ENCODE peak calls at places on chromosomes 7 and 10, in seven cellular contexts. O is psoas muscle; K is CD4-positive, alpha-beta memory T cell; P is hepatocyte; G is cardiac muscle cell; B is effector memory CD4-positive, alpha-beta T cell; X is OCI-LY7. R is an unnamed sample.

GRCh38 chr7:6165075-6165474 is 107.3 kb downstream of the CYTH3 start:
- DNase-seq in X (no peak), B (no peak), O (no peak), K (no peak), P (no peak), G (no peak), R (no peak)

GRCh38 chr10:7408003-7408493 is 2.8 kb downstream of the SFMBT2 start:
- DNase-seq in K (peak; percentile 43), O (peak; percentile 64), P (peak; percentile 41), G (peak; percentile 62), X (no peak), B (no peak), R (no peak)

GRCh38 chr10:80506189-80506575 is 31.5 kb upstream of the SH2D4B start:
- DNase-seq in G (no peak), O (no peak), K (no peak), P (peak; percentile 73), B (no peak), X (no peak), R (peak; percentile 82)

GRCh38 chr7:66043681-66044497 is 31.7 kb upstream of the ASL start:
- DNase-seq in O (peak; percentile 50), X (no peak), P (peak; percentile 69), G (peak; percentile 39), K (peak; percentile 3), B (no peak), R (no peak)

GRCh38 chr7:103683348-103683747 is 237.3 kb upstream of the SLC26A5 start:
- DNase-seq in X (no peak), K (no peak), B (no peak), G (no peak), O (no peak), P (no peak), R (no peak)

GRCh38 chr7:28018446-28018845 is 162.1 kb downstream of the JAZF1 start:
- DNase-seq in X (no peak), B (no peak), G (no peak), K (no peak), O (no peak), P (no peak), R (no peak)

GRCh38 chr7:151018421-151019129 is 5.7 kb downstream of the ATG9B start:
- DNase-seq in K (peak; percentile 62), O (no peak), G (peak; percentile 30), B (no peak), P (peak; percentile 68), X (no peak), R (no peak)

GRCh38 chr10:129646921-129647320 is 179.9 kb downstream of the MGMT start:
- DNase-seq in O (no peak), P (no peak), G (no peak), B (no peak), X (no peak), K (no peak), R (no peak)

GRCh38 chr7:133795061-133795460 is 332.1 kb upstream of the LRGUK start:
- DNase-seq in G (no peak), K (no peak), B (no peak), O (no peak), X (no peak), P (no peak), R (no peak)

GRCh38 chr7:69813637-69814240 is 215.5 kb downstream of the AUTS2 start:
- DNase-seq in B (no peak), K (no peak), G (no peak), P (no peak), O (no peak), X (no peak), R (no peak)

GRCh38 chr7:4144801-4145470 is 537.2 kb upstream of the FOXK1 start:
- DNase-seq in G (peak; percentile 3), B (no peak), X (no peak), K (no peak), O (peak; percentile 49), P (peak; percentile 78), R (no peak)

GRCh38 chr10:3136336-3136735 is 36.2 kb downstream of the PITRM1 start:
- DNase-seq in X (no peak), B (no peak), K (no peak), O (peak; percentile 76), P (no peak), G (peak; percentile 76), R (no peak)

GRCh38 chr7:34939175-34939574 is 98.1 kb downstream of the DPY19L1 start:
- DNase-seq in B (no peak), G (peak; percentile 92), O (no peak), X (no peak), P (peak; percentile 29), K (no peak), R (no peak)

GRCh38 chr10:86087716-86088115 is 278.9 kb downstream of the GRID1 start:
- DNase-seq in X (no peak), G (no peak), B (no peak), O (no peak), P (no peak), K (no peak), R (no peak)

GRCh38 chr10:61404771-61405170 is 48.4 kb downstream of the TMEM26 start:
- DNase-seq in P (no peak), G (peak; percentile 29), B (no peak), K (no peak), X (no peak), O (no peak), R (no peak)

GRCh38 chr10:50415292-50415691 is 164.0 kb upstream of the ASAH2 start:
- DNase-seq in P (no peak), G (no peak), X (no peak), B (no peak), O (no peak), K (no peak), R (no peak)

GRCh38 chr10:124446830-124447740 is 2.8 kb downstream of the NKX1-2 start:
- DNase-seq in G (no peak), P (no peak), O (no peak), B (no peak), K (no peak), X (no peak), R (no peak)

GRCh38 chr10:124450010-124450782 is at the start of gene NKX1-2:
- DNase-seq in G (no peak), P (peak; percentile 46), K (no peak), O (no peak), X (no peak), B (no peak), R (no peak)

GRCh38 chr10:124449170-124450009 is 445 bp downstream of the NKX1-2 start:
- DNase-seq in O (no peak), K (no peak), B (no peak), P (no peak), G (no peak), X (no peak), R (no peak)

GRCh38 chr10:124448696-124449169 is 1.1 kb downstream of the NKX1-2 start:
- DNase-seq in P (no peak), K (no peak), G (no peak), O (no peak), B (no peak), X (no peak), R (no peak)

DNA sequence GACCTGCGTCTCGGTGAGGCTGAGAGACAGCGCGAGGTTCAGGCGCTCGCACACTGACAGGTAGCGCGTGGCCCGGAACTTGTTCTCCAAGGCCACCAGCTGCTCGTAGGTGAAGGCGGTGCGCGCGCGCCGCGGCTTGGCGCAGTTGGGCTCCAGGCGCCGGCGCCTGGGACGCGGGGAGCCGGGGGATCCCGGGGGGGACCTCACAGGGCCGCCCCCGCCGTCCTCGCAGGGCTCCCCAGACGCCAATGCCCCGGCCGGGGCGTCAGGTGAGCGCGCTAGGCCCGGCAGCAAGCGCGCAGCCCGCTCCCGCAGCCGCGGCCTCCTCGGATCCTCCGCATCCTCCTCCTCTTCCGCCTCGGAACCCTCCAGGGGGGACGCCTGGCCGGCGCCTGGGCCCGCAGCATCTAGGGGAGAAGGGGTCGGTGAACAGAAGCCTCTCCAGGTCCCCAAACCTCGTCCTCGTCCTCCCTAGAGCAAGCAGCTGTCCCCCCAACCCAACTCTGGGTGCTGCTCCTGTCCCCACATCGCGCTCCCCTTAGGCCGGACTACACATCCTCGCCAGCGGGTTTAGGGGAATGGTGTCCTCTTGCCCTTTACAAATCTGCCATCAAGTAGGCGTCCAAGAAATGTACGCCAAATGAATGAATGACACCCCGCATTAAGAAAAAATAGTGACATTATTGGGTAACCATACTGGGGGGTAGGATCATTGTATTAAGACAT is 1.9 kb downstream of the NKX1-2 start:
- DNase-seq in P (peak; percentile 59), O (no peak), K (no peak), B (no peak), X (no peak), G (no peak), R (no peak)
- H3K4me3 ChIP-seq in P (peak overlapping the region; percentile 49), O (peak overlapping the region; percentile 56), K (no peak overlapping the region), B (no peak overlapping the region), X (no peak overlapping the region), G (peak overlapping the region; percentile 38), R (no peak overlapping the region)

GRCh38 chr7:157362729-157363128 is 25.9 kb downstream of the DNAJB6 start:
- DNase-seq in B (no peak), P (no peak), K (no peak), G (no peak), X (no peak), O (no peak), R (no peak)
- H3K36me3 ChIP-seq in B (peaks cover 79% of the 10 kb centered on the region), P (no peaks in the 10 kb centered on the region), K (peaks cover 89% of the 10 kb centered on the region), G (peaks cover 34% of the 10 kb centered on the region), X (peaks cover 100% of the 10 kb centered on the region), O (peaks cover 88% of the 10 kb centered on the region), R (peaks cover 98% of the 10 kb centered on the region)

GRCh38 chr10:124735491-124736286 is 8.5 kb downstream of the FAM53B start:
- DNase-seq in X (no peak), P (no peak), G (no peak), K (no peak), B (no peak), O (no peak), R (no peak)
- H3K4me1 ChIP-seq in X (peaks cover 74% of the 10 kb centered on the region), P (peaks cover 64% of the 10 kb centered on the region), G (peaks cover 44% of the 10 kb centered on the region), K (peaks cover 100% of the 10 kb centered on the region), B (peaks cover 99% of the 10 kb centered on the region), O (peaks cover 94% of the 10 kb centered on the region), R (peaks cover 37% of the 10 kb centered on the region)

GRCh38 chr7:144873316-144873845 is 37.5 kb upstream of the TPK1 start:
- DNase-seq in K (no peak), G (no peak), O (no peak), B (no peak), X (no peak), P (no peak), R (no peak)
- H3K4me3 ChIP-seq in K (no peak overlapping the region), G (no peak overlapping the region), O (no peak overlapping the region), B (no peak overlapping the region), X (no peak overlapping the region), P (no peak overlapping the region), R (no peak overlapping the region)